ENCODE peak calls at places on chromosomes 7 and 10, in five cellular contexts. O is SJSA1, V is fibroblast of lung, S is keratinocyte, A is aorta. R is an unnamed sample. For H3K9me3, the result is how much of the 10 kb centered on the place peaks cover.

GRCh38 chr7:120856621-120857352 is 1.2 kb downstream of the TSPAN12 start:
- DNase-seq in V (peak), O (peak), A (peak), S (no peak), R (no peak)

GRCh38 chr7:28572321-28573058 is 160.2 kb downstream of the CREB5 start:
- DNase-seq in O (no peak), S (no peak), A (no peak), V (no peak), R (no peak)

GRCh38 chr7:113810108-113810748 is 108.6 kb downstream of the PPP1R3A start:
- DNase-seq in V (no peak), S (no peak), O (no peak), A (no peak), R (no peak)

GRCh38 chr10:128098631-128099030 is 27.6 kb downstream of the MKI67 start:
- DNase-seq in A (no peak), V (no peak), O (no peak), S (no peak), R (no peak)

GRCh38 chr10:5317547-5318107 is 47.1 kb upstream of the UCN3 start:
- DNase-seq in O (peak), A (no peak), S (peak), V (peak), R (no peak)

GRCh38 chr10:14084875-14085274 is 245.8 kb downstream of the FRMD4A start:
- DNase-seq in O (no peak), V (no peak), S (no peak), A (no peak), R (no peak)

GRCh38 chr10:95841711-95842498 is 65.9 kb upstream of the CC2D2B start:
- DNase-seq in A (no peak), O (no peak), S (peak), V (peak), R (no peak)

GRCh38 chr7:148697256-148697841 is 1.4 kb upstream of the CUL1 start:
- DNase-seq in A (no peak), O (peak), S (no peak), V (peak), R (no peak)

GRCh38 chr7:106205621-106206222 is 79.1 kb downstream of the NAMPT start:
- DNase-seq in O (no peak), V (peak), A (no peak), S (no peak), R (no peak)

GRCh38 chr10:104642311-104643022 is 1.4 kb downstream of the SORCS3 start:
- DNase-seq in O (peak), V (no peak), S (no peak), A (no peak), R (no peak)

GRCh38 chr7:4797858-4798705 is 22.7 kb downstream of the AP5Z1 start:
- DNase-seq in S (no peak), A (no peak), O (no peak), V (peak), R (peak)

GRCh38 chr10:5268743-5269142 is 72.1 kb downstream of the AKR1C4 start:
- DNase-seq in S (no peak), O (no peak), A (no peak), V (peak), R (no peak)

GRCh38 chr7:40815512-40815911 is 680.7 kb downstream of the SUGCT start:
- DNase-seq in O (no peak), S (peak), V (peak), A (peak), R (no peak)

GRCh38 chr7:23105086-23105643 is 420 bp upstream of the KLHL7 start:
- DNase-seq in V (no peak), A (no peak), O (no peak), S (no peak), R (no peak)

GRCh38 chr10:60349426-60349825 is 40.2 kb downstream of the ANK3 start:
- DNase-seq in S (no peak), A (no peak), O (no peak), V (no peak), R (no peak)

GRCh38 chr7:158043461-158044155 is 544.0 kb downstream of the PTPRN2 start:
- DNase-seq in A (no peak), V (no peak), S (no peak), O (no peak), R (no peak)

GRCh38 chr10:188546-188945 is 53.3 kb downstream of the ZMYND11 start:
- DNase-seq in V (peak), S (no peak), O (no peak), A (no peak), R (no peak)

GRCh38 chr10:130027716-130028464 is 63.8 kb upstream of the EBF3 start:
- DNase-seq in O (no peak), S (no peak), A (no peak), V (no peak), R (no peak)

GRCh38 chr10:113527181-113527580 is 25.7 kb upstream of the HABP2 start:
- DNase-seq in S (no peak), A (no peak), O (no peak), V (no peak), R (no peak)

GRCh38 chr7:159165352-159165751 is 20.7 kb upstream of the VIPR2 start:
- DNase-seq in V (no peak), A (no peak), O (no peak), S (no peak), R (no peak)

GRCh38 chr7:65251851-65252620 is 121.6 kb upstream of the ZNF92 start:
- DNase-seq in A (no peak), V (peak), S (peak), O (peak), R (no peak)

GRCh38 chr10:10911471-10911921 is 106.2 kb upstream of the CELF2 start:
- DNase-seq in O (peak), V (peak), A (peak), S (peak), R (no peak)

GRCh38 chr7:149799397-149800168 is 26.2 kb upstream of the ZNF467 start:
- DNase-seq in S (no peak), V (no peak), A (no peak), O (no peak), R (peak)

GRCh38 chr7:118151671-118152070 is 32.3 kb upstream of the LSM8 start:
- DNase-seq in S (no peak), O (no peak), V (no peak), A (no peak), R (no peak)

GRCh38 chr7:27102578-27103442 is at the start of gene HOXA2:
- DNase-seq in V (peak), S (no peak), A (peak), O (peak), R (no peak)

GRCh38 chr7:153400735-153401593 is 641.4 kb downstream of the ACTR3B start:
- DNase-seq in O (no peak), A (no peak), V (no peak), S (no peak), R (no peak)
- H3K9me3 ChIP-seq in O (under half), A (under half), V (under half), S (under half), R (under half)

GRCh38 chr10:108454793-108455192 is 1290.3 kb upstream of the SORCS1 start:
- DNase-seq in S (no peak), O (no peak), V (no peak), A (no peak), R (no peak)
- H3K9me3 ChIP-seq in S (under half), O (under half), V (under half), A (under half), R (under half)

DNA sequence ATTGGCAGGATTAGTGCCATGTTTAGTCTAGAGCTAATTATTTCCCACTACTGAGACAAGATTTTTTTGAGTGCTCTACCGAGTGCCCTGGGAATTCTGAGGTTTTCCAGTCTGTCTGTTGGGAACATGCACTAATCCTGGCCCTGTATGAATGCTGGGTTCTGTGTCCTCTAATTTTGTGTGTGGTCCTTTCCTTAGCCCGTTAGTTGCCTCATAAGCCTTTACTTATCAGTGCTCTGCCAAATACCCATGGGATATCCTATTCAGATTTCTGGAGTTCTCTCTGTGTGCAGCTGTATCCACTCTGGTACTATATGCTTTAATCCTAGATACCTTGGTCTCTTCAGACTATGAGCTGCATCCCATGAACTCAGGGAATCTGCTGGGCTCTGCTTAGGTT is 13.1 kb downstream of the CSGALNACT2 start:
- DNase-seq in S (no peak), O (no peak), A (no peak), V (no peak), R (no peak)
- H3K9me3 ChIP-seq in S (under half), O (under half), A (under half), V (under half), R (under half)

GRCh38 chr10:121573541-121573941 is 24.7 kb downstream of the FGFR2 start:
- DNase-seq in S (no peak), A (no peak), O (no peak), V (no peak), R (no peak)
- H3K9me3 ChIP-seq in S (under half), A (under half), O (under half), V (under half), R (under half)

GRCh38 chr10:1526427-1527055 is 210.8 kb downstream of the ADARB2 start:
- DNase-seq in O (no peak), A (no peak), V (no peak), S (no peak), R (no peak)
- H3K9me3 ChIP-seq in O (under half), A (under half), V (under half), S (under half), R (under half)

GRCh38 chr10:121580276-121581116 is 17.7 kb downstream of the FGFR2 start:
- DNase-seq in A (no peak), O (no peak), V (no peak), S (no peak), R (no peak)
- H3K9me3 ChIP-seq in A (under half), O (under half), V (under half), S (under half), R (under half)

DNA sequence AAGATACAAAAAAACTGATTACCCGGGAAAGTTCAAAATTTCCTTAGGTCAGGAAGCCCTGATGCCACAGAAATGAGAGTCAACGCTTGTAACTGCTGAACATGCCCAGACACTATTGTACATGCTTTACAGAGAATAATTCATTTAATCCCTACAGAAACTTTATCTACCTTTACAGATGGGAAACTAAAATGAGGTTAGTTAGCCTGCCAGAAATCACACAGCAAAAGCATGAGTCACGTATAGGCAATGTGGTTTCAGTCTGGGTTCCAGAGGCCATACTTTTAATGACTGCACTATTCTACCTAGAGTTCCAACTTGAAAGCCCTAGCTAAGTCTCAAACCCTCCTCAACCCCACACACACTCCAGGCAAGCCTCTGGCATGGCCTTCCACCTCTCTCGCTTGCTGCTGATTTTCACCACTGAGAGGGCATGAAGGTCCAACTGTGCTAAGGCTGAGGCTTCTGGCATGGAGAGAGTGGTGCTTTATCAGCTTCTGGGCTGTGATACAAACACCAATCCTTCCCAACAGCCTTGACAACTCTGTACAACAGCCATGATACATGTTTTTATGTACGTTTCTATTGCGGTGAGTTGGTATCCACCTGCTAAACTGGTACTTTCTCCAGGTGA is 1011.2 kb upstream of the GHITM start:
- DNase-seq in S (peak), A (no peak), O (no peak), V (no peak), R (no peak)
- H3K9me3 ChIP-seq in S (under half), A (under half), O (under half), V (under half), R (under half)

GRCh38 chr7:153390955-153391354 is 631.4 kb downstream of the ACTR3B start:
- DNase-seq in V (no peak), O (no peak), A (no peak), S (no peak), R (no peak)
- H3K9me3 ChIP-seq in V (under half), O (under half), A (under half), S (under half), R (under half)

DNA sequence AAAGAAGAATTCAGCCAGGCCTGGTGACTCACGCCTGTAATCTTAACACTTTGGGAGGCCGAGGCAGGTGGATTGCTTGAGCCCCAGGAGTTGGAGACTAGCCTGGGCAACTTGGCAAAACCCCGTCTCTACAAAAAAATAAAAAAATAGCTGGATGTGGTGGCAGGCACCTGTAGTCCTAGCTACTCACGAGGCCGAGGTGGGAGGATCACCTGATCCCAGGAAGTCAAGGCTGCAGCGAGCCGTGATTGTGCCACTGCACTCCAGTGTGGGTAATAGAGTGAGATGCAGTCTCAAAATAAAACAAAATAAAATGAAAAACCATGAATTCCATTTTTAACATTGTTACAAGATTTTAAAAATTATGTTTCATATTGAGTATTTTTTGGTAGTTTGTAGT is 988.9 kb upstream of the ZNF722 start:
- DNase-seq in O (no peak), S (no peak), A (no peak), V (no peak), R (no peak)
- H3K9me3 ChIP-seq in O (under half), S (under half), A (under half), V (under half), R (under half)

GRCh38 chr10:107978455-107978854 is 813.9 kb upstream of the SORCS1 start:
- DNase-seq in S (no peak), V (no peak), A (no peak), O (no peak), R (no peak)
- H3K9me3 ChIP-seq in S (under half), V (under half), A (under half), O (under half), R (under half)